ENCODE peak calls at places on chromosomes 16 and 17, in eight cellular contexts. One of them, this sample, is unnamed.

GRCh38 chr17:39152134-39152884 is 872 bp upstream of the PLXDC1 start:
- DNase-seq in esophagus muscularis mucosa: no peak
- DNase-seq in fibroblast of lung: no peak
- DNase-seq in WERI-Rb-1: peak
- DNase-seq in GM23338: no peak
- DNase-seq in pancreas: no peak
- DNase-seq in left ventricle myocardium inferior: peak
- DNase-seq in SK-N-SH: peak
- DNase-seq in this sample: peak

GRCh38 chr16:79334127-79334526 is 266.4 kb downstream of the MAF start:
- DNase-seq in esophagus muscularis mucosa: no peak
- DNase-seq in fibroblast of lung: no peak
- DNase-seq in WERI-Rb-1: peak
- DNase-seq in GM23338: peak
- DNase-seq in pancreas: no peak
- DNase-seq in left ventricle myocardium inferior: no peak
- DNase-seq in SK-N-SH: no peak
- DNase-seq in this sample: peak

GRCh38 chr17:8839410-8839935 is 28.0 kb downstream of the PIK3R6 start:
- DNase-seq in esophagus muscularis mucosa: peak
- DNase-seq in fibroblast of lung: no peak
- DNase-seq in WERI-Rb-1: no peak
- DNase-seq in GM23338: no peak
- DNase-seq in pancreas: no peak
- DNase-seq in left ventricle myocardium inferior: no peak
- DNase-seq in SK-N-SH: no peak
- DNase-seq in this sample: peak

GRCh38 chr16:67673712-67674580 is 7.3 kb downstream of the C16orf86 start:
- DNase-seq in esophagus muscularis mucosa: no peak
- DNase-seq in fibroblast of lung: no peak
- DNase-seq in WERI-Rb-1: no peak
- DNase-seq in GM23338: no peak
- DNase-seq in pancreas: peak
- DNase-seq in left ventricle myocardium inferior: peak
- DNase-seq in SK-N-SH: peak
- DNase-seq in this sample: peak

GRCh38 chr17:31497994-31498826 is 106.7 kb downstream of the RAB11FIP4 start:
- DNase-seq in esophagus muscularis mucosa: no peak
- DNase-seq in fibroblast of lung: no peak
- DNase-seq in WERI-Rb-1: no peak
- DNase-seq in GM23338: no peak
- DNase-seq in pancreas: peak
- DNase-seq in left ventricle myocardium inferior: no peak
- DNase-seq in SK-N-SH: no peak
- DNase-seq in this sample: no peak

GRCh38 chr17:66508896-66509843 is 206.8 kb downstream of the PRKCA start:
- DNase-seq in esophagus muscularis mucosa: no peak
- DNase-seq in fibroblast of lung: peak
- DNase-seq in WERI-Rb-1: no peak
- DNase-seq in GM23338: no peak
- DNase-seq in pancreas: peak
- DNase-seq in left ventricle myocardium inferior: no peak
- DNase-seq in SK-N-SH: no peak
- DNase-seq in this sample: no peak

GRCh38 chr16:51107742-51108141 is 43.3 kb downstream of the SALL1 start:
- DNase-seq in esophagus muscularis mucosa: no peak
- DNase-seq in fibroblast of lung: no peak
- DNase-seq in WERI-Rb-1: no peak
- DNase-seq in GM23338: no peak
- DNase-seq in pancreas: no peak
- DNase-seq in left ventricle myocardium inferior: no peak
- DNase-seq in SK-N-SH: no peak
- DNase-seq in this sample: no peak

GRCh38 chr17:45987706-45988105 is 11.3 kb upstream of the STH start:
- DNase-seq in esophagus muscularis mucosa: no peak
- DNase-seq in fibroblast of lung: no peak
- DNase-seq in WERI-Rb-1: no peak
- DNase-seq in GM23338: no peak
- DNase-seq in pancreas: no peak
- DNase-seq in left ventricle myocardium inferior: no peak
- DNase-seq in SK-N-SH: no peak
- DNase-seq in this sample: no peak

GRCh38 chr17:9002610-9003354 is 18.5 kb upstream of the NTN1 start:
- DNase-seq in esophagus muscularis mucosa: no peak
- DNase-seq in fibroblast of lung: peak
- DNase-seq in WERI-Rb-1: peak
- DNase-seq in GM23338: peak
- DNase-seq in pancreas: no peak
- DNase-seq in left ventricle myocardium inferior: peak
- DNase-seq in SK-N-SH: peak
- DNase-seq in this sample: peak

GRCh38 chr17:30021708-30022317 is 80.4 kb downstream of the EFCAB5 start:
- DNase-seq in esophagus muscularis mucosa: no peak
- DNase-seq in fibroblast of lung: peak
- DNase-seq in WERI-Rb-1: peak
- DNase-seq in GM23338: peak
- DNase-seq in pancreas: no peak
- DNase-seq in left ventricle myocardium inferior: no peak
- DNase-seq in SK-N-SH: peak
- DNase-seq in this sample: peak

GRCh38 chr17:8289103-8289397 is 580 bp downstream of the RANGRF start:
- DNase-seq in esophagus muscularis mucosa: no peak
- DNase-seq in fibroblast of lung: no peak
- DNase-seq in WERI-Rb-1: peak
- DNase-seq in GM23338: peak
- DNase-seq in pancreas: peak
- DNase-seq in left ventricle myocardium inferior: peak
- DNase-seq in SK-N-SH: no peak
- DNase-seq in this sample: no peak

GRCh38 chr17:40415390-40415789 is 2.3 kb downstream of the TOP2A start:
- DNase-seq in esophagus muscularis mucosa: no peak
- DNase-seq in fibroblast of lung: peak
- DNase-seq in WERI-Rb-1: no peak
- DNase-seq in GM23338: peak
- DNase-seq in pancreas: no peak
- DNase-seq in left ventricle myocardium inferior: no peak
- DNase-seq in SK-N-SH: peak
- DNase-seq in this sample: no peak

GRCh38 chr17:31048780-31049179 is 46.0 kb upstream of the NF1 start:
- DNase-seq in esophagus muscularis mucosa: no peak
- DNase-seq in fibroblast of lung: peak
- DNase-seq in WERI-Rb-1: no peak
- DNase-seq in GM23338: no peak
- DNase-seq in pancreas: no peak
- DNase-seq in left ventricle myocardium inferior: no peak
- DNase-seq in SK-N-SH: no peak
- DNase-seq in this sample: no peak

GRCh38 chr16:68744744-68745280 is 7.7 kb downstream of the CDH1 start:
- DNase-seq in esophagus muscularis mucosa: no peak
- DNase-seq in fibroblast of lung: peak
- DNase-seq in WERI-Rb-1: no peak
- DNase-seq in GM23338: peak
- DNase-seq in pancreas: peak
- DNase-seq in left ventricle myocardium inferior: no peak
- DNase-seq in SK-N-SH: no peak
- DNase-seq in this sample: peak

GRCh38 chr17:78113804-78114785 is 14.5 kb downstream of the TMC6 start:
- DNase-seq in esophagus muscularis mucosa: no peak
- DNase-seq in fibroblast of lung: no peak
- DNase-seq in WERI-Rb-1: no peak
- DNase-seq in GM23338: no peak
- DNase-seq in pancreas: no peak
- DNase-seq in left ventricle myocardium inferior: no peak
- DNase-seq in SK-N-SH: no peak
- DNase-seq in this sample: no peak

GRCh38 chr17:77369544-77369971 is 228.8 kb downstream of the SEC14L1 start:
- DNase-seq in esophagus muscularis mucosa: no peak
- DNase-seq in fibroblast of lung: no peak
- DNase-seq in WERI-Rb-1: no peak
- DNase-seq in GM23338: no peak
- DNase-seq in pancreas: no peak
- DNase-seq in left ventricle myocardium inferior: no peak
- DNase-seq in SK-N-SH: no peak
- DNase-seq in this sample: no peak

GRCh38 chr17:75457047-75457654 is 716 bp downstream of the TMEM94 start:
- DNase-seq in esophagus muscularis mucosa: no peak
- DNase-seq in fibroblast of lung: peak
- DNase-seq in WERI-Rb-1: peak
- DNase-seq in GM23338: peak
- DNase-seq in pancreas: peak
- DNase-seq in left ventricle myocardium inferior: no peak
- DNase-seq in SK-N-SH: peak
- DNase-seq in this sample: peak

GRCh38 chr16:48965391-48965790 is 316.2 kb downstream of the CBLN1 start:
- DNase-seq in esophagus muscularis mucosa: no peak
- DNase-seq in fibroblast of lung: peak
- DNase-seq in WERI-Rb-1: no peak
- DNase-seq in GM23338: no peak
- DNase-seq in pancreas: no peak
- DNase-seq in left ventricle myocardium inferior: no peak
- DNase-seq in SK-N-SH: peak
- DNase-seq in this sample: no peak

GRCh38 chr17:6755731-6756184 is at the start of gene XAF1:
- DNase-seq in esophagus muscularis mucosa: no peak
- DNase-seq in fibroblast of lung: no peak
- DNase-seq in WERI-Rb-1: no peak
- DNase-seq in GM23338: no peak
- DNase-seq in pancreas: no peak
- DNase-seq in left ventricle myocardium inferior: peak
- DNase-seq in SK-N-SH: no peak
- DNase-seq in this sample: no peak

DNA sequence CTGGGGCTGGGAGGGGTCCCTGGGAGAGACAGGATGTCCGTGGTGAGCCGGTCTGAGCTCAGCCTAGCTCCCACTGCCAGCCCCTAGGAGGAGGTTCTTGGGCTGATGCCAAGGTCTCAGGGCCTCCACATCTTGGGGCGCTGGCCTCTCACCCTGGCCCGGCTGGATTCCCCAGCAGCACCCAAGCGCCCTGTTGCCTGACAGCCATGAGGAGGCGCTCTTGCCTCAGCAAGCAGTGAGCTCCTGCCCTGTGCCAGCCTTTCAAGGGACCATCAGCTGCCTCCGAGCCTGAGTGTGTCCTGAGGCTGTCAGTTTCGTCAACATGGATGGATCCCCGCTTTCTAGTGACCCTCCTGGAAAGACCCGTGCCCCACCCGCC is 234.9 kb upstream of the CIBAR2 start:
- DNase-seq in esophagus muscularis mucosa: no peak
- DNase-seq in fibroblast of lung: no peak
- DNase-seq in WERI-Rb-1: peak
- DNase-seq in GM23338: peak
- DNase-seq in pancreas: no peak
- DNase-seq in left ventricle myocardium inferior: no peak
- DNase-seq in SK-N-SH: peak
- DNase-seq in this sample: peak
- TF ChIP-seq CTCF in esophagus muscularis mucosa: peak
- TF ChIP-seq CTCF in fibroblast of lung: peak
- TF ChIP-seq CTCF in WERI-Rb-1: peak
- TF ChIP-seq CTCF in GM23338: peak
- TF ChIP-seq CTCF in pancreas: no peak
- TF ChIP-seq CTCF in left ventricle myocardium inferior: peak
- TF ChIP-seq CTCF in SK-N-SH: peak
- TF ChIP-seq CTCF in this sample: peak

GRCh38 chr17:4407216-4407615 is 26.5 kb upstream of the SPNS3 start:
- DNase-seq in esophagus muscularis mucosa: no peak
- DNase-seq in fibroblast of lung: no peak
- DNase-seq in WERI-Rb-1: no peak
- DNase-seq in GM23338: no peak
- DNase-seq in pancreas: no peak
- DNase-seq in left ventricle myocardium inferior: no peak
- DNase-seq in SK-N-SH: no peak
- DNase-seq in this sample: no peak

GRCh38 chr17:4406386-4406785 is 27.4 kb upstream of the SPNS3 start:
- DNase-seq in esophagus muscularis mucosa: no peak
- DNase-seq in fibroblast of lung: no peak
- DNase-seq in WERI-Rb-1: no peak
- DNase-seq in GM23338: no peak
- DNase-seq in pancreas: no peak
- DNase-seq in left ventricle myocardium inferior: no peak
- DNase-seq in SK-N-SH: no peak
- DNase-seq in this sample: no peak

GRCh38 chr17:4411201-4411600 is 22.5 kb upstream of the SPNS3 start:
- DNase-seq in esophagus muscularis mucosa: no peak
- DNase-seq in fibroblast of lung: no peak
- DNase-seq in WERI-Rb-1: no peak
- DNase-seq in GM23338: no peak
- DNase-seq in pancreas: no peak
- DNase-seq in left ventricle myocardium inferior: no peak
- DNase-seq in SK-N-SH: no peak
- DNase-seq in this sample: no peak

GRCh38 chr17:4407851-4408250 is 25.9 kb upstream of the SPNS3 start:
- DNase-seq in esophagus muscularis mucosa: no peak
- DNase-seq in fibroblast of lung: peak
- DNase-seq in WERI-Rb-1: no peak
- DNase-seq in GM23338: no peak
- DNase-seq in pancreas: peak
- DNase-seq in left ventricle myocardium inferior: no peak
- DNase-seq in SK-N-SH: no peak
- DNase-seq in this sample: no peak

DNA sequence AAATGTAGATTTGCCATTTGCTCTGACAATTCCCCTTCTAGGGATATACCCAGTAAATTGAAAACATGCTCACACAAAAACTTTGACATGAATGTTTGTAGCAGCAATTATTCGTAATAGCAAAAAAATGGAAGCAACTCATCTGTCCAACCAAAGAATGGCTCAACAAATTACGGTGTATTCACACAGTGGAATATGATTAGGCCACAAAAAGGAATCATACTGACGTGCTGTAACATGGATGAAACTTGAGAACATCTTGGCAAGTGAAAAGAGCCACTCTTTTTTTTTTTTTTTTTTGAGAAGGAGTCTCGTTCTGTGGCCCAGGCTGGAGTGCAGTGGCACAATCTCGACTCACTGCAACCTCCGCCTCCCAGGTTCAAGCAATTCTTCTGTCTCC is 24.1 kb upstream of the SPNS3 start:
- DNase-seq in esophagus muscularis mucosa: no peak
- DNase-seq in fibroblast of lung: no peak
- DNase-seq in WERI-Rb-1: no peak
- DNase-seq in GM23338: no peak
- DNase-seq in pancreas: no peak
- DNase-seq in left ventricle myocardium inferior: no peak
- DNase-seq in SK-N-SH: no peak
- DNase-seq in this sample: no peak
- H3K27ac ChIP-seq in esophagus muscularis mucosa: no peak
- H3K27ac ChIP-seq in fibroblast of lung: no peak
- H3K27ac ChIP-seq in WERI-Rb-1: no peak
- H3K27ac ChIP-seq in GM23338: no peak
- H3K27ac ChIP-seq in pancreas: no peak
- H3K27ac ChIP-seq in left ventricle myocardium inferior: no peak
- H3K27ac ChIP-seq in SK-N-SH: no peak
- H3K27ac ChIP-seq in this sample: no peak

GRCh38 chr17:17985555-17985954 is 12.9 kb downstream of the DRC3 start:
- DNase-seq in esophagus muscularis mucosa: no peak
- DNase-seq in fibroblast of lung: no peak
- DNase-seq in WERI-Rb-1: no peak
- DNase-seq in GM23338: peak
- DNase-seq in pancreas: no peak
- DNase-seq in left ventricle myocardium inferior: no peak
- DNase-seq in SK-N-SH: peak
- DNase-seq in this sample: no peak
- TF ChIP-seq CTCF in esophagus muscularis mucosa: no peak
- TF ChIP-seq CTCF in fibroblast of lung: no peak
- TF ChIP-seq CTCF in WERI-Rb-1: peak
- TF ChIP-seq CTCF in GM23338: peak
- TF ChIP-seq CTCF in pancreas: no peak
- TF ChIP-seq CTCF in left ventricle myocardium inferior: peak
- TF ChIP-seq CTCF in SK-N-SH: peak
- TF ChIP-seq CTCF in this sample: peak

GRCh38 chr16:87966685-87967185 is 15.5 kb downstream of the BANP start:
- DNase-seq in esophagus muscularis mucosa: no peak
- DNase-seq in fibroblast of lung: peak
- DNase-seq in WERI-Rb-1: no peak
- DNase-seq in GM23338: no peak
- DNase-seq in pancreas: peak
- DNase-seq in left ventricle myocardium inferior: no peak
- DNase-seq in SK-N-SH: no peak
- DNase-seq in this sample: peak
- H3K27ac ChIP-seq in esophagus muscularis mucosa: peak
- H3K27ac ChIP-seq in fibroblast of lung: peak
- H3K27ac ChIP-seq in WERI-Rb-1: no peak
- H3K27ac ChIP-seq in GM23338: peak
- H3K27ac ChIP-seq in pancreas: peak
- H3K27ac ChIP-seq in left ventricle myocardium inferior: peak
- H3K27ac ChIP-seq in SK-N-SH: peak
- H3K27ac ChIP-seq in this sample: no peak